ENCODE peak calls at places on chromosomes 1 and 21, in eight cellular contexts. One of them, this sample, is unnamed.

GRCh38 chr1:20322825-20323612 is 32.3 kb downstream of the VWA5B1 start:
- DNase-seq in cardiac fibroblast: peak
- DNase-seq in lung: no peak
- DNase-seq in CD8-positive, alpha-beta T cell: no peak
- DNase-seq in esophagus squamous epithelium: no peak
- DNase-seq in AG09309: peak
- DNase-seq in endothelial cell: no peak
- DNase-seq in adrenal gland: no peak
- DNase-seq in this sample: peak

GRCh38 chr1:235935506-235936224 is 69.0 kb upstream of the LYST start:
- DNase-seq in AG09309: no peak
- DNase-seq in adrenal gland: peak
- DNase-seq in CD8-positive, alpha-beta T cell: no peak
- DNase-seq in endothelial cell: no peak
- DNase-seq in esophagus squamous epithelium: no peak
- DNase-seq in lung: no peak
- DNase-seq in cardiac fibroblast: no peak
- DNase-seq in this sample: no peak

GRCh38 chr1:2097386-2098300 is 47.4 kb downstream of the PRKCZ start:
- DNase-seq in AG09309: no peak
- DNase-seq in adrenal gland: no peak
- DNase-seq in CD8-positive, alpha-beta T cell: no peak
- DNase-seq in esophagus squamous epithelium: no peak
- DNase-seq in cardiac fibroblast: no peak
- DNase-seq in lung: no peak
- DNase-seq in endothelial cell: no peak
- DNase-seq in this sample: no peak

GRCh38 chr1:234926574-234927311 is 201.9 kb downstream of the TOMM20 start:
- DNase-seq in AG09309: no peak
- DNase-seq in lung: no peak
- DNase-seq in endothelial cell: no peak
- DNase-seq in adrenal gland: no peak
- DNase-seq in esophagus squamous epithelium: no peak
- DNase-seq in CD8-positive, alpha-beta T cell: no peak
- DNase-seq in cardiac fibroblast: no peak
- DNase-seq in this sample: no peak

GRCh38 chr1:228198977-228199590 is 8.8 kb upstream of the OBSCN start:
- DNase-seq in lung: no peak
- DNase-seq in esophagus squamous epithelium: no peak
- DNase-seq in AG09309: no peak
- DNase-seq in cardiac fibroblast: peak
- DNase-seq in CD8-positive, alpha-beta T cell: no peak
- DNase-seq in adrenal gland: no peak
- DNase-seq in endothelial cell: no peak
- DNase-seq in this sample: peak

GRCh38 chr1:244053831-244054230 is 2.7 kb downstream of the ZBTB18 start:
- DNase-seq in lung: no peak
- DNase-seq in CD8-positive, alpha-beta T cell: no peak
- DNase-seq in endothelial cell: no peak
- DNase-seq in cardiac fibroblast: no peak
- DNase-seq in esophagus squamous epithelium: no peak
- DNase-seq in adrenal gland: no peak
- DNase-seq in AG09309: no peak
- DNase-seq in this sample: no peak

GRCh38 chr21:46130721-46131720 is 24.4 kb downstream of the FTCD start:
- DNase-seq in esophagus squamous epithelium: no peak
- DNase-seq in AG09309: no peak
- DNase-seq in endothelial cell: no peak
- DNase-seq in cardiac fibroblast: peak
- DNase-seq in adrenal gland: no peak
- DNase-seq in lung: no peak
- DNase-seq in CD8-positive, alpha-beta T cell: no peak
- DNase-seq in this sample: no peak

GRCh38 chr21:16837319-16837718 is 675.5 kb upstream of the CXADR start:
- DNase-seq in adrenal gland: no peak
- DNase-seq in esophagus squamous epithelium: no peak
- DNase-seq in endothelial cell: no peak
- DNase-seq in lung: no peak
- DNase-seq in cardiac fibroblast: peak
- DNase-seq in AG09309: no peak
- DNase-seq in CD8-positive, alpha-beta T cell: no peak
- DNase-seq in this sample: no peak

GRCh38 chr1:61376151-61376550 is 293.8 kb downstream of the NFIA start:
- DNase-seq in endothelial cell: no peak
- DNase-seq in adrenal gland: no peak
- DNase-seq in esophagus squamous epithelium: no peak
- DNase-seq in cardiac fibroblast: no peak
- DNase-seq in AG09309: no peak
- DNase-seq in CD8-positive, alpha-beta T cell: no peak
- DNase-seq in lung: no peak
- DNase-seq in this sample: no peak

GRCh38 chr1:197199923-197200467 is 53.5 kb upstream of the ASPM start:
- DNase-seq in adrenal gland: no peak
- DNase-seq in AG09309: no peak
- DNase-seq in cardiac fibroblast: peak
- DNase-seq in endothelial cell: no peak
- DNase-seq in esophagus squamous epithelium: no peak
- DNase-seq in CD8-positive, alpha-beta T cell: no peak
- DNase-seq in lung: no peak
- DNase-seq in this sample: no peak

GRCh38 chr1:93678491-93678890 is 3.1 kb downstream of the BCAR3 start:
- DNase-seq in esophagus squamous epithelium: no peak
- DNase-seq in AG09309: no peak
- DNase-seq in CD8-positive, alpha-beta T cell: no peak
- DNase-seq in endothelial cell: no peak
- DNase-seq in cardiac fibroblast: no peak
- DNase-seq in lung: no peak
- DNase-seq in adrenal gland: no peak
- DNase-seq in this sample: no peak

GRCh38 chr1:216246577-216246976 is 176.7 kb downstream of the USH2A start:
- DNase-seq in esophagus squamous epithelium: no peak
- DNase-seq in adrenal gland: no peak
- DNase-seq in endothelial cell: no peak
- DNase-seq in CD8-positive, alpha-beta T cell: no peak
- DNase-seq in lung: no peak
- DNase-seq in AG09309: no peak
- DNase-seq in cardiac fibroblast: no peak
- DNase-seq in this sample: no peak

GRCh38 chr21:36310016-36310415 is 10.0 kb upstream of the MORC3 start:
- DNase-seq in AG09309: no peak
- DNase-seq in lung: no peak
- DNase-seq in endothelial cell: no peak
- DNase-seq in cardiac fibroblast: no peak
- DNase-seq in esophagus squamous epithelium: no peak
- DNase-seq in CD8-positive, alpha-beta T cell: no peak
- DNase-seq in adrenal gland: no peak
- DNase-seq in this sample: no peak

GRCh38 chr1:156927215-156928042 is 7.0 kb downstream of the LRRC71 start:
- DNase-seq in adrenal gland: peak
- DNase-seq in endothelial cell: peak
- DNase-seq in AG09309: no peak
- DNase-seq in CD8-positive, alpha-beta T cell: peak
- DNase-seq in lung: peak
- DNase-seq in esophagus squamous epithelium: no peak
- DNase-seq in cardiac fibroblast: peak
- DNase-seq in this sample: peak

GRCh38 chr1:156926175-156926574 is 5.7 kb downstream of the LRRC71 start:
- DNase-seq in endothelial cell: no peak
- DNase-seq in cardiac fibroblast: peak
- DNase-seq in adrenal gland: peak
- DNase-seq in esophagus squamous epithelium: no peak
- DNase-seq in lung: peak
- DNase-seq in AG09309: no peak
- DNase-seq in CD8-positive, alpha-beta T cell: no peak
- DNase-seq in this sample: peak

GRCh38 chr1:156929596-156930238 is 9.3 kb downstream of the LRRC71 start:
- DNase-seq in adrenal gland: no peak
- DNase-seq in lung: no peak
- DNase-seq in esophagus squamous epithelium: no peak
- DNase-seq in CD8-positive, alpha-beta T cell: no peak
- DNase-seq in endothelial cell: no peak
- DNase-seq in cardiac fibroblast: no peak
- DNase-seq in AG09309: no peak
- DNase-seq in this sample: no peak

GRCh38 chr1:156930483-156930882 is 10.1 kb downstream of the LRRC71 start:
- DNase-seq in adrenal gland: no peak
- DNase-seq in lung: no peak
- DNase-seq in endothelial cell: no peak
- DNase-seq in AG09309: no peak
- DNase-seq in esophagus squamous epithelium: no peak
- DNase-seq in CD8-positive, alpha-beta T cell: no peak
- DNase-seq in cardiac fibroblast: no peak
- DNase-seq in this sample: no peak

DNA sequence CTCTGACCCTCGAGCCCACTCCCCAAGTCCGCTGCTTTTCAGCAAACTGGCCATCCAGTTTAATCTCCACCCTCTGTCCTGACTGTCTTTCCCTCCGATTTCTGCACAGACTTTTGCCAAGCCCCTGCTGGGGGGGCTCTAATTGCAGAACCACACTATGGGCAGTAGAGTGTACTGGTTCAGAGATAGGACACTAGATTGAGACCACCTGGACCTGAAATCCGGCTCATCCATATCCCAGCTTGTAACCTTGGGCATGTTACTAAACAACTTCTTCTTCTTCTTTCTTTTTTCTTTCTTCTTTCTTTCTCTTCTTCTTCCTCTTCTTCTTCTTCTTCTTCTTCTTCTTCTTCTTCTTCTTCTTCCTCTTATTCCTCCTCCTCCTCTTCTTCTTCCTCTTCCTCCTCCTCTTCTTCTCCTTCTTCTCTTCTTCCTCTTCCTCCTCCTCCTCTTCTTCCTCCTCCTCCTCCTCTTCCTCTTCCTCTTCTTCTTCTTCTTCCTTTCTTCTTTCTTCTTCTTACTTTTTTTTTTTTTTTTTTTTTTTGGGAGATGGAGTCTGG is 7.7 kb downstream of the LRRC71 start:
- DNase-seq in CD8-positive, alpha-beta T cell: no peak
- DNase-seq in adrenal gland: no peak
- DNase-seq in endothelial cell: no peak
- DNase-seq in AG09309: no peak
- DNase-seq in esophagus squamous epithelium: no peak
- DNase-seq in cardiac fibroblast: no peak
- DNase-seq in lung: no peak
- DNase-seq in this sample: no peak
- TF ChIP-seq CTCF in CD8-positive, alpha-beta T cell: peak
- TF ChIP-seq CTCF in adrenal gland: no peak
- TF ChIP-seq CTCF in endothelial cell: peak
- TF ChIP-seq CTCF in AG09309: no peak
- TF ChIP-seq CTCF in esophagus squamous epithelium: no peak
- TF ChIP-seq CTCF in cardiac fibroblast: no peak
- TF ChIP-seq CTCF in lung: no peak
- TF ChIP-seq CTCF in this sample: peak

GRCh38 chr21:35206141-35207125 is 157.3 kb upstream of the RUNX1 start:
- DNase-seq in CD8-positive, alpha-beta T cell: no peak
- DNase-seq in esophagus squamous epithelium: no peak
- DNase-seq in cardiac fibroblast: no peak
- DNase-seq in adrenal gland: no peak
- DNase-seq in lung: no peak
- DNase-seq in endothelial cell: no peak
- DNase-seq in AG09309: no peak
- DNase-seq in this sample: peak

GRCh38 chr21:35207322-35207721 is 158.2 kb upstream of the RUNX1 start:
- DNase-seq in adrenal gland: no peak
- DNase-seq in esophagus squamous epithelium: no peak
- DNase-seq in endothelial cell: no peak
- DNase-seq in CD8-positive, alpha-beta T cell: no peak
- DNase-seq in cardiac fibroblast: no peak
- DNase-seq in lung: no peak
- DNase-seq in AG09309: no peak
- DNase-seq in this sample: no peak

GRCh38 chr21:35204125-35204524 is 155.0 kb upstream of the RUNX1 start:
- DNase-seq in CD8-positive, alpha-beta T cell: no peak
- DNase-seq in AG09309: no peak
- DNase-seq in lung: no peak
- DNase-seq in adrenal gland: no peak
- DNase-seq in cardiac fibroblast: peak
- DNase-seq in esophagus squamous epithelium: no peak
- DNase-seq in endothelial cell: no peak
- DNase-seq in this sample: no peak

GRCh38 chr21:35203093-35204021 is 154.3 kb upstream of the RUNX1 start:
- DNase-seq in adrenal gland: no peak
- DNase-seq in AG09309: no peak
- DNase-seq in CD8-positive, alpha-beta T cell: no peak
- DNase-seq in endothelial cell: no peak
- DNase-seq in esophagus squamous epithelium: no peak
- DNase-seq in cardiac fibroblast: peak
- DNase-seq in lung: no peak
- DNase-seq in this sample: no peak

DNA sequence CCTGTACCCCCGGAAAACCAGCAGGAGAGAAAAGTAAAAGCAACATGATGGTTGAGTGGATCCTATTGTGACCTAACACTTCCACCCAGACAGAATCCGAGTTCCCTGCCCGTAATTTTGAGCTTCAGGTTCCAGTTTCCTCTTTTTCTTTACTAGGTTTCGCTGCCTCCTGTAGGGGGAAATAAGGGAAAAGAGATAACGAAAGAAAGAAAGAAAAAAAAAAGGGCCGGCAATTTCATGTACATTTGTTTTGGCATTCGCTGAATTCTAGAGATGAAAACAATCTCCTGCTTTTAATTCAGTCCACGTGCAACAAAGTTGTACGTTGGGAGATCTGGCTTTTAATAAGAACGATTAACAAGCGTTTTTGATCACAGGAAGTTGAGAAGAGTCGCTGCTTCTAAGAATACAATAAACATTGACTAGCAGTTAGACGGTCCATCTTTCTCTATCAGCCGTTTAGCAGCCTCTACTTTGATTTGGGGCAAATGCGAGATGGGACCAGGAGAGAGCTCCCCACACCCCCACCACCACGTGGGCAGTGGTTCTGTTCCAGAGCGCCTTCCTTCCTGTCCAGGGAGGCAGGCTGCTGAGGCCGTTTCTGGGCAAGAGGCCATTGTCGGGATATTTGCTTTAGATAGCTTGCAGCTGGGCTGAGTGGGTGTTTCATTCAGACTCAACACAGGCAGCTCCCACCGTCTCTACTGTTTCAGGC is 155.9 kb upstream of the RUNX1 start:
- DNase-seq in endothelial cell: peak
- DNase-seq in CD8-positive, alpha-beta T cell: no peak
- DNase-seq in lung: peak
- DNase-seq in adrenal gland: peak
- DNase-seq in cardiac fibroblast: peak
- DNase-seq in AG09309: no peak
- DNase-seq in esophagus squamous epithelium: no peak
- DNase-seq in this sample: no peak
- TF ChIP-seq CTCF in endothelial cell: no peak
- TF ChIP-seq CTCF in CD8-positive, alpha-beta T cell: no peak
- TF ChIP-seq CTCF in lung: no peak
- TF ChIP-seq CTCF in adrenal gland: peak
- TF ChIP-seq CTCF in cardiac fibroblast: peak
- TF ChIP-seq CTCF in AG09309: peak
- TF ChIP-seq CTCF in esophagus squamous epithelium: no peak
- TF ChIP-seq CTCF in this sample: no peak

GRCh38 chr1:208997726-208998312 is 585.7 kb upstream of the CAMK1G start:
- DNase-seq in AG09309: no peak
- DNase-seq in lung: no peak
- DNase-seq in adrenal gland: no peak
- DNase-seq in cardiac fibroblast: peak
- DNase-seq in endothelial cell: no peak
- DNase-seq in esophagus squamous epithelium: no peak
- DNase-seq in CD8-positive, alpha-beta T cell: no peak
- DNase-seq in this sample: peak
- TF ChIP-seq CTCF in AG09309: peak
- TF ChIP-seq CTCF in lung: no peak
- TF ChIP-seq CTCF in adrenal gland: no peak
- TF ChIP-seq CTCF in cardiac fibroblast: peak
- TF ChIP-seq CTCF in endothelial cell: peak
- TF ChIP-seq CTCF in esophagus squamous epithelium: no peak
- TF ChIP-seq CTCF in CD8-positive, alpha-beta T cell: no peak
- TF ChIP-seq CTCF in this sample: peak

GRCh38 chr1:217333939-217334338 is 297.0 kb downstream of the GPATCH2 start:
- DNase-seq in CD8-positive, alpha-beta T cell: no peak
- DNase-seq in AG09309: no peak
- DNase-seq in cardiac fibroblast: peak
- DNase-seq in adrenal gland: peak
- DNase-seq in esophagus squamous epithelium: no peak
- DNase-seq in lung: no peak
- DNase-seq in endothelial cell: peak
- DNase-seq in this sample: peak
- TF ChIP-seq CTCF in CD8-positive, alpha-beta T cell: no peak
- TF ChIP-seq CTCF in AG09309: peak
- TF ChIP-seq CTCF in cardiac fibroblast: peak
- TF ChIP-seq CTCF in adrenal gland: peak
- TF ChIP-seq CTCF in esophagus squamous epithelium: peak
- TF ChIP-seq CTCF in lung: no peak
- TF ChIP-seq CTCF in endothelial cell: peak
- TF ChIP-seq CTCF in this sample: no peak